ENCODE peak calls at places on chromosome 18, in four cellular contexts. X, B, L and N are unnamed samples.

GRCh38 chr18:63997606-63998005 is 27.7 kb downstream of the SERPINB8 start:
- DNase-seq in B (no peak), X (no peak), L (no peak), N (no peak)

GRCh38 chr18:74897971-74898657 is 300.4 kb downstream of the ZNF407 start:
- DNase-seq in B (peak; percentile 67), L (no peak), X (peak; percentile 17), N (no peak)

GRCh38 chr18:8045160-8045885 is 478.2 kb downstream of the PTPRM start:
- DNase-seq in B (no peak), L (no peak), X (no peak), N (no peak)

GRCh38 chr18:73674466-73674865 is 473.2 kb downstream of the FBXO15 start:
- DNase-seq in B (peak; percentile 73), L (no peak), X (no peak), N (no peak)

GRCh38 chr18:33495278-33495677 is 54.8 kb upstream of the CCDC178 start:
- DNase-seq in L (peak; percentile 45), B (peak; percentile 81), X (no peak), N (peak; percentile 4)

GRCh38 chr18:9082763-9083510 is 19.6 kb upstream of the NDUFV2 start:
- DNase-seq in L (no peak), X (no peak), B (no peak), N (no peak)

GRCh38 chr18:70380915-70381896 is 92.4 kb downstream of the SOCS6 start:
- DNase-seq in B (peak; percentile 43), L (peak; percentile 92), X (no peak), N (no peak)

GRCh38 chr18:48889115-48889941 is 61.4 kb downstream of the SMAD7 start:
- DNase-seq in X (no peak), L (peak; percentile 68), B (peak; percentile 67), N (peak; percentile 48)

GRCh38 chr18:61569176-61569892 is 236.1 kb downstream of the CDH20 start:
- DNase-seq in L (no peak), B (peak; percentile 76), X (peak; percentile 33), N (no peak)

GRCh38 chr18:39655341-39655740 is 2089.7 kb upstream of the CELF4 start:
- DNase-seq in B (no peak), X (no peak), L (no peak), N (no peak)

GRCh38 chr18:72452328-72452727 is 91.8 kb downstream of the CBLN2 start:
- DNase-seq in B (no peak), X (no peak), L (no peak), N (no peak)

GRCh38 chr18:35289293-35290069 is 548 bp downstream of the ZSCAN30 start:
- DNase-seq in X (no peak), B (peak; percentile 18), L (peak; percentile 54), N (no peak)

DNA sequence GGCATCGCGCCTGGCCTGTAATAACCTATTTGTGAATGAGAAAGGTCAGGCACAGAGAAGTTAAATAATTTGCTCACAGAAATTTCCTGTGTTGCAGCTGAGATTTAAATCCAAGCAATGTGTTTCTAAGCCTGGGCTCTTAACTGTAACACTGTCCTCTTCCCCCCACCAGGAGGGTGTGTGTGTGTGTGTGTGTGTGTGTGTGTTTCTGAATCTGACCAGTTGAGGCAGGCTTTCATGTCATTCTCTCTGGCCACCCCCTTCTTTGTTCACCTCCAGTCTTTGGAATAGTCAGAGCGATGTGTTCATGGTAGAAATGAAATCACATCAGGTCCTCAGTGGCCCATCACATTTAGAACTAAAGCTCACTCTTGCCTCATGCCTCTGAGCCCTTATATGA is 81.2 kb downstream of the NEDD4L start:
- DNase-seq in L (no peak), B (no peak), X (no peak), N (no peak)
- TF ChIP-seq CTCF in L (no peak), B (no peak), X (no peak), N (no peak)

DNA sequence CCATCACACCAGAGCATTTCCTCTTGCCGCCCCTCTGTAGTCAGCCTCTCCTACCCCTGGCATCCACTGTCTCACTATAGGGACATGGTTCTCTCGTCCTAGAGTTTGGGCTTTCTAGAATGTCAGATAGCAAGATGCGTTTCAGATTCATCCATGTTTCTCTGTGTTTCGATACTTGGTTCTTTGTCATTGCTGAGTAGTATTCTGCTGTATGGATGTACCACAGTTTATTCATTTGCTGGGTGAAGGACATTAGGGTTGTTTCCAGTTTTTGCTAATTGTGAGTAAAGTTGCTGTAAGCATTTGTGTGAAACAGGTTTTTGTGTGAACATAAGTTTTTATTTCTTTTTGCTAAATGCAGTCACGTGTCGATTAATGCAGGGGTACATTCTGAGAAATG is 3.8 kb downstream of the ZNF532 start:
- DNase-seq in L (no peak), X (no peak), B (no peak), N (no peak)
- H3K36me3 ChIP-seq in L (no peaks in the 10 kb centered on the region), X (peaks cover 2% of the 10 kb centered on the region), B (peaks cover 3% of the 10 kb centered on the region), N (peaks cover 38% of the 10 kb centered on the region)

DNA sequence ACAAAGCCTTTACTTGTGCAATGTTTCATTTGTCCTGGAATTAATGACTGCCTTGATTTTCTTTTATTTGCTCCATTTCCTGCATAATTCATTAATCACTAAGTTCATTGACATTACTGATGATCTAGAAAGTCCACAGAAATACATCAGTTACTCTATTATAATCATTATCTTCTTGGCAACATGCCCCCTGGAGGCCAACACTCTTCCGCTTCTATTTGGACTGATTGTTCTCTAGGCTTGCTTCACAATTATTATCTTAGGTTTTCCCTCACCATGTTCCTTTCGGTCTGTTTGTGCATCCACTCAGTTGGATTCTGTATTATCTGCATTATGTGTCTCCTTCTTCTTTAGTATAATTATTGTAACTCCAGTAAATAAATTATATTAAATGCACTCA is 461.0 kb upstream of the CDH2 start:
- DNase-seq in B (no peak), X (no peak), L (peak; percentile 36), N (no peak)
- TF ChIP-seq CTCF in B (no peak), X (no peak), L (no peak), N (no peak)

DNA sequence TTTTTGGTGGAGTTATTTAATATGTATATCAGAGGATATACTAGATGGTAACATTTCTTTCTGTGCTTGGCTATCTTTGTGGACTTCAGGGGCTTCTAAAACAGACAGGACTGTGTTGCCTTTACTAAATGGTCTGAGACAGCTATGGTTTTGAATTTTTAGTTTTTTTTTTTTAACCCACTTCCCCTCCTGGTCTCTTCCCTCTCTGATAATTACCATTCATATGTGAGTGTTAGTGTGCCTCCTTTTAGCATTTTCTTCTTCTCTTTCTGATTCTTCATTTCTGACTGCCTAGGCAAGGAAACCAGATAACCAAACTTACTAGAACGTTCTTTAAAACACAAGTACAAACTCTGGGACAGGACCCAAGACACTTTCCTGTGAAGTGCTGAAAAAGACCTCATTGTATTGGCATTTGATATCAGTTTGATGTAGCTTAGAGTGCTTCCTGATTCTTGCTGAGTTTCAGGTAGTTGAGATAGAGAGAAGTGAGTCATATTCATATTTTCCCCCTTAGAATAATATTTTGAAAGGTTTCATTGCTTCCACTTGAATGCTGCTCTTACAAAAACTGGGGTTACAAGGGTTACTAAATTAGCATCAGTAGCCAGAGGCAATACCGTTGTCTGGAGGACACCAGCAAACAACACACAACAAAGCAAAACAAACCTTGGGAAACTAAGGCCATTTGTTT is 52.7 kb downstream of the SMAD4 start:
- DNase-seq in B (no peak), X (no peak), L (no peak), N (no peak)
- H3K36me3 ChIP-seq in B (no peaks in the 10 kb centered on the region), X (peaks cover 8% of the 10 kb centered on the region), L (no peaks in the 10 kb centered on the region), N (no peaks in the 10 kb centered on the region)

DNA sequence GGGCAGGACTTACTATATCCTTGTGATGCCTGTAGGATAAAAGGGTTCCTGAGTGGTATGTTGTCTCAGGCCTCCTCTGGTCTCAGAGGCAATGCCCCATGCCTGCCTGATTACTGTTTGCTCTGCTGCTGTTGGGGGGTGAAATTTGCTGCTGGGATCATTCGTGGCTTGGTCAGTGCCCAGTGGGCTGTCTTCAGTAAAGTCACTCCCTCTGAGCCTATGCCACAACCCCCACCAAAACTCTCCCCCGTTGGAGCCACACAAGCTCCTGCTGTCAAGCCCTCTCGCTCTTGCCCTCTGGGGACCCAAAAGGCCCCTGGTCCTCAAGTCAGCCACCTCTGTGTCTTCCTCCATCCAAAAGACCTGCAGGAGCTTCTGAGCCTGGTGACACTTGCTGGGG is 38.6 kb upstream of the TGIF1 start:
- DNase-seq in B (no peak), L (no peak), X (no peak), N (no peak)
- TF ChIP-seq CTCF in B (no peak), L (no peak), X (no peak), N (no peak)

GRCh38 chr18:13032173-13032572 is 41.0 kb downstream of the CEP192 start:
- DNase-seq in X (no peak), B (no peak), L (no peak), N (no peak)
- H3K36me3 ChIP-seq in X (peaks cover 1% of the 10 kb centered on the region), B (peaks cover 2% of the 10 kb centered on the region), L (no peaks in the 10 kb centered on the region), N (peaks cover 10% of the 10 kb centered on the region)

DNA sequence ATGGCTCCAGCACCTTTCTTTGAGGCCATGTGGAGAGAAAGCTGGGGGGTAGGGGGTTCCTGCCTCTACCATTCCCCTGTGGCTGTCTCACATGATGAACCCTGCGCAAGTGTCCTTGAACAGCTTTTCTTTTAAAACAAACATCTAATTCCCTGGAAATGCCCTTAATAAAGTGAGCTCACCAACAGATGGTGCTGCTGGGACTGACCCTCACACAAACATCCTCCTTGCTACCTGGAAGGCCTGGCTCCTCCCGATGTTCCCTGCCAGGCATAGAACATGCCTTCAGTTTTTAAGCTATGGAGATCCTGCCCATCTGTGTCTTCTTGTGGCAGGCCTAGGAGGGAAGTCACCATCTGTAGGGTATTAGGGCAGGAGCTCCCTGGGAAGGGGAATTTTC is 60.7 kb upstream of the GATA6 start:
- DNase-seq in X (no peak), B (no peak), L (no peak), N (no peak)
- TF ChIP-seq CTCF in X (peak; percentile 2), B (peak; percentile 19), L (no peak), N (no peak)

GRCh38 chr18:25086876-25087275 is 265.1 kb downstream of the ZNF521 start:
- DNase-seq in L (no peak), B (no peak), X (no peak), N (no peak)

GRCh38 chr18:25093131-25093530 is 258.8 kb downstream of the ZNF521 start:
- DNase-seq in B (no peak), X (no peak), L (no peak), N (no peak)

DNA sequence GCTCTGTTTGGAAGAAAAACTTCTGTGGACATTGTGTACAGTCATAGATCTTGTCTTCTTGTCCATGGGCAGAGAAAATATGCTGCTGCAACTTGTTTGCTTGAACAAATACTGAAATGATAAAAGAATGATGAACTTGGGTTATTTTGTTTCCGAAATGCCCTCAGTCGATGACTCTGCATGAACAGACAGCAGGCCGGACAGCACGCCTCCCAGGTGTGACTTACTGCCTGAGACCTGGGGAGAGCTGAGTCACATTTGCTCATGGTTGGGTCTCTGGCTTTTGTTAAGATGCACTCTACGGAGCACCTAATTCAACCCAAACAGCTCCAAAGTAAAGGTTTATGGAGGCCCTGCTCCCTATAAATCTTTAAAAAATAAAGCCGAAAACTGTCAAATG is 262.5 kb downstream of the ZNF521 start:
- DNase-seq in B (no peak), L (no peak), X (no peak), N (no peak)
- H3K36me3 ChIP-seq in B (no peaks in the 10 kb centered on the region), L (no peaks in the 10 kb centered on the region), X (peaks cover 2% of the 10 kb centered on the region), N (no peaks in the 10 kb centered on the region)